ENCODE peak calls at places on chromosomes 1 and 21, in seven cellular contexts. B, Y, Z, S, R, P and Q are unnamed samples.

GRCh38 chr1:153485880-153486279 is 25.4 kb upstream of the S100A7 start:
- DNase-seq in B (peak; percentile 54), Y (no peak), Z (no peak), S (no peak), R (no peak), P (no peak), Q (peak; percentile 44)

GRCh38 chr21:37374026-37374425 is 7.5 kb downstream of the DYRK1A start:
- DNase-seq in B (peak; percentile 51), Y (no peak), Z (no peak), S (no peak), R (no peak), P (no peak), Q (no peak)

GRCh38 chr1:228424685-228425660 is 8.3 kb upstream of the TRIM17 start:
- DNase-seq in B (no peak), Y (no peak), Z (no peak), S (no peak), R (no peak), P (no peak), Q (no peak)

GRCh38 chr1:48196168-48196716 is 26.3 kb upstream of the SLC5A9 start:
- DNase-seq in B (no peak), Y (no peak), Z (no peak), S (no peak), R (no peak), P (no peak), Q (no peak)

GRCh38 chr1:25193151-25193742 is 39.1 kb downstream of the SYF2 start:
- DNase-seq in B (no peak), Y (no peak), Z (no peak), S (no peak), R (no peak), P (no peak), Q (no peak)

GRCh38 chr21:31299291-31300147 is 44.5 kb downstream of the TIAM1 start:
- DNase-seq in B (no peak), Y (no peak), Z (no peak), S (no peak), R (no peak), P (no peak), Q (no peak)

GRCh38 chr1:3959361-3959760 is 59.3 kb upstream of the C1orf174 start:
- DNase-seq in B (no peak), Y (no peak), Z (no peak), S (no peak), R (no peak), P (no peak), Q (no peak)

GRCh38 chr1:101262601-101263348 is 26.0 kb downstream of the S1PR1 start:
- DNase-seq in B (no peak), Y (no peak), Z (no peak), S (no peak), R (no peak), P (no peak), Q (no peak)

GRCh38 chr1:166379447-166379846 is 212.6 kb upstream of the FAM78B start:
- DNase-seq in B (no peak), Y (no peak), Z (peak; percentile 34), S (peak; percentile 41), R (no peak), P (no peak), Q (peak; percentile 43)

GRCh38 chr1:1617925-1618324 is 2.6 kb downstream of the MIB2 start:
- DNase-seq in B (no peak), Y (no peak), Z (no peak), S (no peak), R (no peak), P (no peak), Q (no peak)

GRCh38 chr1:39690225-39690624 is 1.0 kb downstream of the HPCAL4 start:
- DNase-seq in B (no peak), Y (no peak), Z (no peak), S (no peak), R (no peak), P (no peak), Q (no peak)

GRCh38 chr1:160326393-160326792 is 16.7 kb downstream of the COPA start:
- DNase-seq in B (no peak), Y (no peak), Z (no peak), S (no peak), R (no peak), P (no peak), Q (no peak)

GRCh38 chr1:176701151-176701866 is 238.3 kb downstream of the PAPPA2 start:
- DNase-seq in B (no peak), Y (no peak), Z (no peak), S (no peak), R (no peak), P (no peak), Q (no peak)

GRCh38 chr1:33276573-33277298 is 20.4 kb downstream of the ZNF362 start:
- DNase-seq in B (no peak), Y (peak; percentile 15), Z (no peak), S (no peak), R (no peak), P (no peak), Q (no peak)

GRCh38 chr1:97192872-97193572 is 471.4 kb downstream of the PTBP2 start:
- DNase-seq in B (peak; percentile 92), Y (no peak), Z (no peak), S (no peak), R (no peak), P (no peak), Q (no peak)

GRCh38 chr1:188128761-188129160 is 1300.0 kb downstream of the PLA2G4A start:
- DNase-seq in B (peak; percentile 14), Y (no peak), Z (no peak), S (no peak), R (no peak), P (no peak), Q (no peak)

GRCh38 chr1:184953600-184954219 is 20.6 kb downstream of the NIBAN1 start:
- DNase-seq in B (peak; percentile 76), Y (no peak), Z (no peak), S (no peak), R (no peak), P (no peak), Q (no peak)

DNA sequence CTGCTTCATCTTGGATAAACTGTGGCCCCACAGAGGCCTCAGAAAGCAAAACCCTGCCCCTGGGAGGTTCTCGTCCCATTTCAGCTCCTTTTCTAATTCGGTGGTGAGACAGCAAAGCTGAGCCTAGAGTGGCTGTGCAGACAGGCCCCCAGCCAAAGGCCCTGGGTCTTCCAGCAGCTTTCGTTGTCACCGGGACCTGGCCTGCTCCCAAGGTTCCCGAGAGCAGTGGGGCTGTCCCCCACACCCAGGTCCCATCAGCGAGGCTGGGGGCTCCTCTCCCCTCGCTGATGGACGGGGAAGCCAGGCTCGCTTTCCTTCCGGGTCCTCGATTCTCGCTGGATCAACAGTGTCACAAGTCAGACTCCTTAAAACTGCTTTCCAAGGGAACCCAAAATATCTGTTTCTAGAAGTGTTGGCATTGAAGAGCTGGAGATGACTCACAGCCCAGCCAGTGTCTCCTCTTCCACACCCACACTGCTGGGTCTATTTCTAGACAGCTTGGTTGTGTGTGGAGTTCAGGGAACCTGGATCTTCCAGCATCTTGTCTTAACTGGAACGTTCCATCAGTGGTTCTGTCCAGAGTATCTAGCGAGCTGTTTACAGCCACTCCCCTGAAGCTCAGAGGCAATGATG is 35.0 kb downstream of the RRP1 start:
- DNase-seq in B (peak; percentile 91), Y (no peak), Z (no peak), S (peak; percentile 15), R (no peak), P (no peak), Q (no peak)
- H3K4me3 ChIP-seq in B (no peak overlapping the region), Y (no peak overlapping the region), Z (no peak overlapping the region), S (no peak overlapping the region), R (no peak overlapping the region), P (no peak overlapping the region), Q (no peak overlapping the region)

GRCh38 chr1:202433155-202434043 is 84.9 kb downstream of the PPP1R12B start:
- DNase-seq in B (no peak), Y (no peak), Z (no peak), S (no peak), R (no peak), P (no peak), Q (no peak)

GRCh38 chr1:202439308-202439707 is 90.8 kb downstream of the PPP1R12B start:
- DNase-seq in B (no peak), Y (no peak), Z (no peak), S (no peak), R (peak; percentile 3), P (no peak), Q (no peak)

GRCh38 chr1:202438393-202439174 is 90.1 kb downstream of the PPP1R12B start:
- DNase-seq in B (no peak), Y (no peak), Z (no peak), S (no peak), R (peak; percentile 3), P (no peak), Q (no peak)

GRCh38 chr1:202434059-202434458 is 85.6 kb downstream of the PPP1R12B start:
- DNase-seq in B (no peak), Y (no peak), Z (no peak), S (no peak), R (no peak), P (no peak), Q (no peak)
- H3K36me3 ChIP-seq in B (peaks cover 13% of the 10 kb centered on the region), Y (peaks cover 53% of the 10 kb centered on the region), Z (peaks cover 70% of the 10 kb centered on the region), S (peaks cover 4% of the 10 kb centered on the region), R (no peaks in the 10 kb centered on the region), P (no peaks in the 10 kb centered on the region), Q (no peaks in the 10 kb centered on the region)

GRCh38 chr1:171850951-171851350 is 9.7 kb downstream of the DNM3 start:
- DNase-seq in B (no peak), Y (no peak), Z (no peak), S (no peak), R (no peak), P (no peak), Q (no peak)
- H3K4me3 ChIP-seq in B (no peak overlapping the region), Y (no peak overlapping the region), Z (no peak overlapping the region), S (no peak overlapping the region), R (no peak overlapping the region), P (no peak overlapping the region), Q (no peak overlapping the region)

GRCh38 chr1:156947818-156948525 is 27.5 kb downstream of the LRRC71 start:
- DNase-seq in B (no peak), Y (no peak), Z (no peak), S (no peak), R (no peak), P (no peak), Q (no peak)

GRCh38 chr1:156944268-156944667 is 23.8 kb downstream of the LRRC71 start:
- DNase-seq in B (no peak), Y (no peak), Z (no peak), S (no peak), R (no peak), P (no peak), Q (no peak)

GRCh38 chr1:156947127-156947526 is 26.7 kb downstream of the LRRC71 start:
- DNase-seq in B (no peak), Y (no peak), Z (no peak), S (no peak), R (no peak), P (no peak), Q (no peak)

GRCh38 chr1:156944848-156945247 is 24.4 kb downstream of the LRRC71 start:
- DNase-seq in B (no peak), Y (no peak), Z (no peak), S (no peak), R (no peak), P (no peak), Q (no peak)

DNA sequence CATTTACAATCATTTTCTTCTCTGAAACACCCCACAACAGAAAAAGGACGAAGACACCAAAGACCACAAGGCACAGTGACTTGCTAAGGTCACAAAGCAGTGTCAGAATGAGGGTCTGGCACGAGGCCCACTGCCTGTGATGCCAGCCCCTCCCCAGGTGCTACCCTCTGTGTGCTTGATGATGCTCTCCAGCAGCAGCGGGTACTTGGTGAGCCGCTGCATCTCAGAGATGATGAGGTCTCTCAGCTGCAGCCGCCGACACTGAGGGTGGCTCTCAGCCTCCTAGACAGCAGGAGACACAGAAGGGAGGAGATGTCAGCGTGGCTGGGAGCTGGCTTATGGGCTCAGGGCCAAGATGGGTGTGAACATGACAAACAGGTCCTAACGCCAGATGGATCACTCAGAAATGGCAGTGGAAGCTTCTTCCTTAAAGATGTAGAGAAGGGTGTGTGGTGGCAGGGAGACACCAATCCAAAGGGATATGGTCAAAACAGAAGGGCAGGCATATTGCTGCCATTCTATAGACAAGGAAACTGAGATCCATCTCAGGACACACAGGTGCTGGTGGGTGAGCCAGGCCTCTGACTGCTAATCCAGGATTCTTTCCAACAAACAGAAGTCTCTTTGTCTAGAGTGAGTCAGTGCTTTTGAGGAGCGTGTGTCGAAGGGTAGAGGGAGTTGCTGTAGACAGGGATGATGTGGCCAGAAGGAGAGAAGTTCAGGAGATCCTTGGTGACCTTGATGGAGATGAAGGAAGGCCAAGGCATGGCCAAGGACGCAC is 25.6 kb downstream of the LRRC71 start:
- DNase-seq in B (peak; percentile 52), Y (no peak), Z (no peak), S (no peak), R (no peak), P (no peak), Q (no peak)
- H3K36me3 ChIP-seq in B (peaks cover 22% of the 10 kb centered on the region), Y (peaks cover 99% of the 10 kb centered on the region), Z (peaks cover 100% of the 10 kb centered on the region), S (no peaks in the 10 kb centered on the region), R (peaks cover 24% of the 10 kb centered on the region), P (no peaks in the 10 kb centered on the region), Q (no peaks in the 10 kb centered on the region)